ENCODE peak calls at places on chromosome 19, in four cellular contexts. P is neural progenitor cell, Q is foreskin keratinocyte, H is thoracic aorta. A is an unnamed sample.

GRCh38 chr19:32373614-32374295 is 28.3 kb downstream of the ZNF507 start:
- DNase-seq in Q (peak), H (peak), P (no peak), A (peak)

GRCh38 chr19:38653028-38653571 is 5.7 kb downstream of the ACTN4 start:
- DNase-seq in H (no peak), P (no peak), Q (no peak), A (no peak)

GRCh38 chr19:18804643-18805042 is 13.5 kb upstream of the COMP start:
- DNase-seq in Q (no peak), P (no peak), H (no peak), A (no peak)

GRCh38 chr19:35142531-35143230 is 374 bp upstream of the FXYD7 start:
- DNase-seq in H (no peak), P (peak), Q (no peak), A (no peak)

GRCh38 chr19:33235269-33235995 is 9.8 kb upstream of the SLC7A10 start:
- DNase-seq in H (peak), Q (peak), P (peak), A (no peak)

GRCh38 chr19:48618278-48618915 is 581 bp downstream of the RPL18 start:
- DNase-seq in P (no peak), Q (no peak), H (no peak), A (no peak)

GRCh38 chr19:33722456-33723239 is 74.0 kb upstream of the KCTD15 start:
- DNase-seq in P (no peak), H (no peak), Q (peak), A (no peak)

GRCh38 chr19:48623556-48624066 is 4.3 kb downstream of the SPHK2 start:
- DNase-seq in H (no peak), Q (no peak), P (peak), A (no peak)

GRCh38 chr19:18479964-18480723 is 41.7 kb downstream of the ELL start:
- DNase-seq in P (no peak), H (peak), Q (no peak), A (no peak)

GRCh38 chr19:50417138-50417849 is 1.4 kb upstream of the SPIB start:
- DNase-seq in P (no peak), H (no peak), Q (no peak), A (no peak)

GRCh38 chr19:28234637-28235036 is 978.3 kb downstream of the UQCRFS1 start:
- DNase-seq in Q (no peak), P (no peak), H (no peak), A (no peak)

GRCh38 chr19:5112175-5112574 is 143.3 kb downstream of the KDM4B start:
- DNase-seq in Q (no peak), P (no peak), H (no peak), A (no peak)

GRCh38 chr19:11821474-11821873 is 7.4 kb downstream of the ZNF440 start:
- DNase-seq in P (no peak), Q (no peak), H (no peak), A (no peak)

GRCh38 chr19:28594737-28595136 is 618.2 kb downstream of the UQCRFS1 start:
- DNase-seq in H (no peak), Q (no peak), P (no peak), A (no peak)

GRCh38 chr19:10289836-10290438 is at the start of gene ICAM5:
- DNase-seq in H (no peak), P (no peak), Q (no peak), A (no peak)

GRCh38 chr19:3140667-3141038 is 4.8 kb downstream of the GNA15 start:
- DNase-seq in P (no peak), H (no peak), Q (no peak), A (no peak)

GRCh38 chr19:54739587-54740497 is 1.5 kb downstream of the KIR2DL3 start:
- DNase-seq in H (no peak), Q (no peak), P (no peak), A (no peak)

GRCh38 chr19:48918801-48919247 is 14.7 kb upstream of the DHDH start:
- DNase-seq in H (no peak), Q (no peak), P (peak), A (no peak)

GRCh38 chr19:29952127-29952526 is 10.1 kb downstream of the URI1 start:
- DNase-seq in P (no peak), H (no peak), Q (no peak), A (no peak)

GRCh38 chr19:49151339-49152217 is 3.6 kb downstream of the HRC start:
- DNase-seq in H (no peak), P (peak), Q (peak), A (no peak)

GRCh38 chr19:2986951-2987491 is 9.7 kb downstream of the TLE6 start:
- DNase-seq in Q (no peak), P (peak), H (no peak), A (no peak)

GRCh38 chr19:15675560-15675959 is 2.7 kb downstream of the CYP4F12 start:
- DNase-seq in H (no peak), P (no peak), Q (no peak), A (no peak)
- H3K27ac ChIP-seq in H (no peak), P (no peak), Q (no peak), A (no peak)

GRCh38 chr19:44757057-44757734 is 8.7 kb downstream of the BCL3 start:
- DNase-seq in H (peak), P (peak), Q (no peak), A (no peak)

GRCh38 chr19:44759083-44759804 is 10.7 kb downstream of the BCL3 start:
- DNase-seq in Q (no peak), P (no peak), H (no peak), A (no peak)

GRCh38 chr19:44757735-44758505 is 9.4 kb downstream of the BCL3 start:
- DNase-seq in Q (no peak), P (peak), H (no peak), A (no peak)

GRCh38 chr19:44756089-44756562 is 7.6 kb downstream of the BCL3 start:
- DNase-seq in P (no peak), Q (no peak), H (no peak), A (no peak)

DNA sequence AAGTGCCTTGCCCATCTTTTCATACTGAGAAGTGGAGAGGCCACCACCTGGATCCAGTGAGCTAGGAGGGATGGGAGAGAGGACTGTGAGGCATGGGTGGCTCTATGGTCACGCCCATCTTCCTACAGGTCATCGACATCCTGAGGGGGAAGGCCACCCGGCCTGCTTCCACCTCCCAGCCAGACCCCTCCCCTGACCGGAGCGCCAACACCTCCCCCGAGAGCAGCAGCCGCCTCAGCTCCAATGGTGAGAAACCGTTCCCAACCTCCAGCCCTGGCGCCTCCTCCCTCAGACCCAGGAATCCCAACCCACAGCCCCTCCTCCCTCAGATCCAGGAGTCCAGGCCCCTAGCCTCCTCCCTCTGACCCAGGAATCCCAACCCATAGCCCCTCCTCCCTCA is 10.1 kb downstream of the BCL3 start:
- DNase-seq in P (peak), Q (no peak), H (no peak), A (no peak)
- H3K27ac ChIP-seq in P (no peak), Q (no peak), H (peak), A (no peak)

GRCh38 chr19:13206581-13206980 is 56.4 kb downstream of the IER2 start:
- DNase-seq in H (no peak), Q (no peak), P (no peak), A (no peak)

GRCh38 chr19:13209797-13210775 is 59.9 kb downstream of the IER2 start:
- DNase-seq in Q (no peak), H (no peak), P (no peak), A (no peak)

GRCh38 chr19:13208131-13208963 is 58.1 kb downstream of the IER2 start:
- DNase-seq in H (no peak), P (peak), Q (no peak), A (no peak)

GRCh38 chr19:13208964-13209796 is 59.0 kb downstream of the IER2 start:
- DNase-seq in H (no peak), P (no peak), Q (no peak), A (no peak)

DNA sequence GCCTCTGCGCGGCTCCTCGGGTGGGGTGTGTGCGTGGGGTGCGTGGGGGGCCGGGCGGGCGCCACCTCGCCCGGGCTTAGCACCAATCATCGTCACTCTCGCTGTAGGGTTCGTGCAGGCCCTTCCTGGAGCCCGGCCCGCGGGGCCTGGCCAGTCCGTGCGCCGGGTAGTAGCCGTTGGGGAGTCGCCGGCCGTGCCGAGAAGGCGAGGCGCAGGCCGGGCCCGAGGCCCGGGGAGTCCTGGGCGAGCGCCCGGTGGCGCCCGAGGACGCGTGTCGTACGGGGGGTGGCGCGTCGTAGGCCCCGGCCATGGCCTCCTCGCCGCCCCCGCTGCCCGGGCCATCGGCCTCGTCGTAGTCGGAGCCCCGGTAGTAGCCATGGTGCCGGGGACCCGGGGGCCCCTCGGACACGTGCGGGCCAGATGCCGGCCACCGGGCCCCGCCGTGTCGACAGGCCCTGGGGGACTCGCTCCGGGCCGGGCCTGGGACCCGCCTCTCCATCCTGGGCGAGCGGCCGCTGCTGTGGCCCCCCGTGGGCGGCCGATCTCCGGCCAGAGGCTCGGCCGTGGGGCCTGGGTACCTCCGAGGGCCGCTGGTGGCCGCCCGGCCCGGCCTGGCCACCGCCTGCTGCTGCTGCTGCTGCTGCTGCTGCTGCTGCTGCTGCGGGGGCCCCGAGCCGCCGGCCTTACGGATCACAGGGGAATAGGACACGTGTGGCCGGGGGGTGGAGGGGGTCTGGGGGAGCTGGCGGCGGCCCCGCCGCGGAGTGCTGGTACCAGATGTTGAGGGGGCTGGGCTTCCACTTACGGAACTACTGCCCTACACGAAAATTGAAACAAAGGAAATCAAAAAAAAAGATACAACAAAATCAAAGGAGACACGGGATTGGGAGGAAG is 57.3 kb downstream of the IER2 start:
- DNase-seq in Q (no peak), P (peak), H (no peak), A (no peak)
- H3K27ac ChIP-seq in Q (no peak), P (peak), H (no peak), A (peak)

GRCh38 chr19:1139126-1139525 is 34.9 kb downstream of the SBNO2 start:
- DNase-seq in Q (no peak), P (no peak), H (no peak), A (no peak)

GRCh38 chr19:1135454-1135853 is 31.7 kb downstream of the GPX4 start:
- DNase-seq in Q (no peak), P (no peak), H (no peak), A (no peak)

GRCh38 chr19:1136201-1136600 is 32.4 kb downstream of the GPX4 start:
- DNase-seq in P (no peak), Q (no peak), H (no peak), A (no peak)

GRCh38 chr19:1138121-1138520 is 34.3 kb downstream of the GPX4 start:
- DNase-seq in Q (no peak), P (no peak), H (no peak), A (no peak)

GRCh38 chr19:1136918-1137317 is 33.1 kb downstream of the GPX4 start:
- DNase-seq in H (no peak), P (no peak), Q (no peak), A (no peak)
- H3K27ac ChIP-seq in H (no peak), P (peak), Q (no peak), A (no peak)

GRCh38 chr19:6218497-6219146 is 61.2 kb downstream of the MLLT1 start:
- DNase-seq in P (peak), Q (peak), H (peak), A (no peak)
- H3K27ac ChIP-seq in P (peak), Q (no peak), H (no peak), A (no peak)

DNA sequence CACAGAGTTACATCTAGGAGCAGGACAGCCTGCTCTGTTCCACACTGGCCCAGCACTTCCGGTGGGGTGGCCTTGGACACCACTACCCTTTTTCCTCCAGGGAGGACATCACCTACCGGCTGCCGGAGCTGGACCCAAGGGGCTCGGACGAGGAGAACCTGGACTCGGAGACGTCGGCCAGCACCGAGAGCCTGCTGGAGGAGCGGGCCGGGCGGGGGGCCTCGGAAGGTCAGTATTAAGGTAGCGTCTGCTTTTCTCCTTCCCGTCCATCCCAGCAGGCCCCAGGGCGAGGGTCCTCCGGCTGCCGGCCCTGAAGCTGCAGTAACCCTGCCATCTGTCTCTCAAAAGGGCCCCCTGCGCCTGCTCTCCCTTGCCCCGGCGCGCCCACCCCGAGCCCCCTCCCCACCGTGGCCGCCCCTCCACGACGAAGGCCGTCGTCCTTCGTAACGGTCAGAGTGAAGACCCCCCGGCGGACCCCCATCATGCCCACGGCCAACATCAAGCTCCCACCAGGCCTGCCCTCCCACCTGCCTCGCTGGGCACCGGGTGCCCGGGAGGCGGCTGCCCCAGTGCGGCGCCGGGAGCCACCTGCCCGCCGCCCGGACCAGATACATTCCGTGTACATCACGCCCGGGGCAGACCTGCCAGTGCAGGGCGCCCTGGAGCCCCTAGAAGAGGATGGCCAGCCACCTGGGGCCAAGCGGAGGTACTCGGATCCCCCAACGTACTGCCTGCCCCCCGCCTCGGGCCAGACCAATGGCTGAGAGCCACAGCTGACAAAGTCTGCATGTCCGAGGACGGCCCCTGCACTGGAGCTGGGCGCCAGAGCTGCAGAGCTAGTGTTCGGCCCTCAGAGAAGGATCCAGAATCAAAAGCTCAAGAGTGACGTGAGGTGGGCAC is 3.4 kb upstream of the USE1 start:
- DNase-seq in H (no peak), P (no peak), Q (no peak), A (no peak)
- H3K27ac ChIP-seq in H (no peak), P (no peak), Q (no peak), A (no peak)

DNA sequence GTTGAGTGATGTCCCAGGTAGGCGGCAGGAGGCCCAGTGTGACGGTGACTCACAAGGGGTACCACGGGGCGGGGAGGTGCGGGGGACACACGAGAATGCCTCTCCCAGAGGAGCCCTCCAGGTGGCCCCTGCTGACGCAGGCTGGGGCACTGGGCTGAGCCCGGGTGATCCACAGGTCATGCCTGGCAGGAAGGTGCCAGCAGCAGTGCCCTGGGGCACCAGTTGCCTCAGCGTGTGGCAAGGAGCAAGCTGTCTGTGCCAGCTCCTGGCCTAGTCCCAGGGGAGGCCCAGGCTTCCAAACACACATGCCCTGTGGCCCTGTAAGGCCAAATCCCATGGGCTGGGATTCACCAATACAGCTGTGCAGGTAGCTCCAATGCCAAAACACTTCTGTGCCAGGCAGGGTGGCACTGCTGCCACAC is 28.0 kb downstream of the AKT2 start:
- DNase-seq in H (no peak), P (no peak), Q (peak), A (peak)
- H3K27ac ChIP-seq in H (no peak), P (no peak), Q (no peak), A (peak)

GRCh38 chr19:42115705-42116104 is 16.5 kb downstream of the POU2F2 start:
- DNase-seq in H (no peak), Q (no peak), P (no peak), A (no peak)
- H3K27ac ChIP-seq in H (no peak), Q (no peak), P (no peak), A (peak)

GRCh38 chr19:800360-801029 is 3.2 kb downstream of the PTBP1 start:
- DNase-seq in P (no peak), Q (peak), H (no peak), A (peak)

GRCh38 chr19:801861-802496 is 4.7 kb downstream of the PTBP1 start:
- DNase-seq in H (no peak), Q (no peak), P (no peak), A (no peak)

GRCh38 chr19:802497-802887 is 5.2 kb downstream of the PTBP1 start:
- DNase-seq in Q (no peak), P (peak), H (no peak), A (no peak)

GRCh38 chr19:802888-803561 is 5.8 kb downstream of the PTBP1 start:
- DNase-seq in P (no peak), Q (no peak), H (no peak), A (no peak)

GRCh38 chr19:801030-801860 is 4.0 kb downstream of the PTBP1 start:
- DNase-seq in H (peak), Q (no peak), P (no peak), A (no peak)
- H3K27ac ChIP-seq in H (peak), Q (no peak), P (no peak), A (peak)